ENCODE peak calls at places on chromosomes 7 and 10, in four cellular contexts. H, Y, U and X are unnamed samples.

GRCh38 chr7:75639071-75639892 is 99.5 kb downstream of the HIP1 start:
- DNase-seq in Y (peak; percentile 85), H (peak; percentile 83), U (peak; percentile 68), X (peak; percentile 93)

GRCh38 chr10:21702633-21703111 is 168.6 kb downstream of the MLLT10 start:
- DNase-seq in Y (no peak), H (no peak), U (no peak), X (no peak)

GRCh38 chr7:111499027-111499426 is 63.3 kb downstream of the IMMP2L start:
- DNase-seq in H (no peak), U (no peak), Y (no peak), X (no peak)

GRCh38 chr7:63073736-63074135 is 924.9 kb upstream of the ZNF722 start:
- DNase-seq in Y (no peak), U (no peak), H (no peak), X (no peak)

GRCh38 chr10:116216676-116217075 is 56.3 kb downstream of the GFRA1 start:
- DNase-seq in U (no peak), H (no peak), Y (no peak), X (no peak)

GRCh38 chr7:74365320-74366022 is 76.3 kb downstream of the CLIP2 start:
- DNase-seq in H (peak; percentile 77), Y (peak; percentile 95), U (peak; percentile 94), X (peak; percentile 95)

GRCh38 chr7:92717982-92718716 is 118.2 kb downstream of the CDK6 start:
- DNase-seq in U (no peak), H (peak; percentile 82), Y (no peak), X (no peak)

GRCh38 chr10:58662314-58662713 is 149.6 kb downstream of the BICC1 start:
- DNase-seq in Y (no peak), H (no peak), U (no peak), X (no peak)

GRCh38 chr7:77222065-77222464 is 22.4 kb upstream of the FGL2 start:
- DNase-seq in H (no peak), Y (no peak), U (no peak), X (no peak)

GRCh38 chr7:101550641-101551531 is 78.2 kb downstream of the MYL10 start:
- DNase-seq in Y (peak; percentile 12), U (peak; percentile 73), H (no peak), X (peak; percentile 84)

GRCh38 chr10:11181996-11182395 is 164.3 kb downstream of the CELF2 start:
- DNase-seq in Y (no peak), U (no peak), H (no peak), X (no peak)

GRCh38 chr7:2612445-2613112 is 19.2 kb upstream of the TTYH3 start:
- DNase-seq in H (no peak), Y (peak; percentile 90), U (no peak), X (no peak)

GRCh38 chr7:38217672-38218071 is 39.6 kb downstream of the STARD3NL start:
- DNase-seq in H (no peak), U (no peak), Y (no peak), X (no peak)

GRCh38 chr10:79483948-79484347 is 28.4 kb upstream of the EIF5AL1 start:
- DNase-seq in U (no peak), Y (no peak), H (no peak), X (no peak)

GRCh38 chr7:66804001-66804400 is 63.5 kb downstream of the RABGEF1 start:
- DNase-seq in Y (no peak), U (no peak), H (peak; percentile 13), X (no peak)

GRCh38 chr7:142301923-142302550 is 44.2 kb upstream of the PRSS58 start:
- DNase-seq in H (no peak), Y (peak; percentile 60), U (no peak), X (no peak)

GRCh38 chr10:99777918-99778716 is 4.3 kb upstream of the ABCC2 start:
- DNase-seq in H (no peak), Y (peak; percentile 38), U (no peak), X (peak; percentile 36)

GRCh38 chr7:143256325-143256724 is 6.9 kb upstream of the GSTK1 start:
- DNase-seq in U (no peak), H (no peak), Y (peak; percentile 61), X (peak; percentile 9)

GRCh38 chr10:10891437-10891836 is 126.2 kb upstream of the CELF2 start:
- DNase-seq in H (no peak), Y (no peak), U (peak; percentile 29), X (no peak)

GRCh38 chr10:126638542-126638941 is 32.0 kb downstream of the C10orf90 start:
- DNase-seq in U (no peak), Y (no peak), H (no peak), X (no peak)

GRCh38 chr7:84688671-84689070 is 494.1 kb upstream of the SEMA3A start:
- DNase-seq in U (no peak), Y (no peak), H (no peak), X (no peak)

GRCh38 chr10:48895198-48895720 is 44.4 kb downstream of the LRRC18 start:
- DNase-seq in U (no peak), H (no peak), Y (no peak), X (no peak)

GRCh38 chr7:7529328-7529727 is 6.3 kb downstream of the COL28A1 start:
- DNase-seq in H (no peak), Y (no peak), U (no peak), X (no peak)

GRCh38 chr7:121166885-121167284 is 161.9 kb upstream of the WNT16 start:
- DNase-seq in H (no peak), U (no peak), Y (no peak), X (peak; percentile 4)

GRCh38 chr7:24381919-24382505 is 98.0 kb downstream of the NPY start:
- DNase-seq in U (peak; percentile 46), H (no peak), Y (peak; percentile 59), X (peak; percentile 35)

GRCh38 chr10:124639206-124639605 is 105.0 kb downstream of the FAM53B start:
- DNase-seq in H (no peak), Y (no peak), U (no peak), X (no peak)

GRCh38 chr7:50821457-50821977 is 38.8 kb upstream of the GRB10 start:
- DNase-seq in Y (no peak), U (no peak), H (no peak), X (peak; percentile 29)

GRCh38 chr7:127654404-127655392 is 2.7 kb downstream of the SND1 start:
- DNase-seq in U (no peak), H (no peak), Y (no peak), X (peak; percentile 33)

GRCh38 chr7:70356975-70357374 is 758.7 kb downstream of the AUTS2 start:
- DNase-seq in Y (no peak), H (no peak), U (no peak), X (no peak)

GRCh38 chr10:66925896-66926719 is at the start of gene LRRTM3:
- DNase-seq in H (peak; percentile 55), U (peak; percentile 89), Y (peak; percentile 95), X (peak; percentile 93)

GRCh38 chr10:25530306-25530705 is 355.5 kb downstream of the GPR158 start:
- DNase-seq in Y (no peak), H (no peak), U (no peak), X (no peak)

GRCh38 chr7:69732203-69732602 is 133.9 kb downstream of the AUTS2 start:
- DNase-seq in H (no peak), Y (peak; percentile 48), U (no peak), X (no peak)

GRCh38 chr7:39493929-39494328 is 72.3 kb upstream of the YAE1 start:
- DNase-seq in H (no peak), Y (no peak), U (no peak), X (no peak)

GRCh38 chr10:43854042-43854441 is 205.4 kb upstream of the ZNF32 start:
- DNase-seq in H (no peak), U (no peak), Y (no peak), X (no peak)

GRCh38 chr7:155471728-155472127 is 13.8 kb downstream of the EN2 start:
- DNase-seq in U (no peak), H (no peak), Y (no peak), X (no peak)